ENCODE peak calls at places on chromosomes 6 and 20, in eight cellular contexts. T, Z, E, Y, U, N, X and H are unnamed samples.

GRCh38 chr20:63290677-63291472 is 2.1 kb upstream of the COL20A1 start:
- DNase-seq in T (peak; percentile 26), Z (no peak), N (peak; percentile 85), X (peak; percentile 99), U (peak; percentile 70), E (no peak), Y (peak; percentile 43), H (peak; percentile 91)

GRCh38 chr20:6122111-6122872 is 538 bp downstream of the FERMT1 start:
- DNase-seq in N (no peak), Y (no peak), T (peak; percentile 55), E (no peak), X (no peak), Z (no peak), U (peak; percentile 46), H (no peak)

GRCh38 chr20:58246346-58246745 is 17.9 kb upstream of the ANKRD60 start:
- DNase-seq in X (peak; percentile 39), U (peak; percentile 24), Z (no peak), E (peak; percentile 8), Y (no peak), T (no peak), N (no peak), H (peak; percentile 35)

GRCh38 chr6:43077981-43078411 is 1.9 kb downstream of the PTK7 start:
- DNase-seq in T (no peak), N (no peak), E (no peak), X (no peak), Y (no peak), Z (no peak), U (peak; percentile 82), H (no peak)

GRCh38 chr6:33197431-33198048 is 2.9 kb downstream of the RXRB start:
- DNase-seq in N (peak; percentile 77), Z (no peak), T (peak; percentile 52), E (peak; percentile 72), U (peak; percentile 84), Y (peak; percentile 48), X (peak; percentile 77), H (no peak)

GRCh38 chr6:63537126-63537958 is 34.9 kb upstream of the LOC128125822 start:
- DNase-seq in U (peak; percentile 26), N (no peak), E (no peak), Z (no peak), X (peak; percentile 19), T (peak; percentile 16), Y (no peak), H (no peak)

GRCh38 chr6:10278786-10279185 is 136.1 kb downstream of the TFAP2A start:
- DNase-seq in Y (no peak), X (no peak), T (no peak), E (no peak), N (no peak), Z (no peak), U (no peak), H (no peak)

GRCh38 chr6:14542670-14543366 is 425.2 kb downstream of the CD83 start:
- DNase-seq in Z (no peak), E (peak; percentile 51), T (no peak), N (no peak), X (no peak), U (peak; percentile 92), Y (no peak), H (no peak)

GRCh38 chr20:42587427-42587826 is 602.3 kb downstream of the PTPRT start:
- DNase-seq in U (no peak), Y (no peak), Z (no peak), X (no peak), E (no peak), T (no peak), N (no peak), H (no peak)

GRCh38 chr6:112153926-112154621 is 66.7 kb downstream of the FAM229B start:
- DNase-seq in X (no peak), T (no peak), N (no peak), U (peak; percentile 92), E (peak; percentile 64), Y (no peak), Z (no peak), H (no peak)

GRCh38 chr6:31881136-31881859 is 2.5 kb upstream of the SLC44A4 start:
- DNase-seq in T (no peak), X (no peak), Z (no peak), Y (no peak), N (no peak), U (no peak), E (no peak), H (no peak)

GRCh38 chr6:3997144-3997770 is 81.7 kb downstream of the FAM217A start:
- DNase-seq in U (peak; percentile 81), X (no peak), Z (no peak), Y (no peak), T (no peak), E (no peak), N (no peak), H (no peak)

GRCh38 chr6:150417899-150418824 is 49.4 kb downstream of the IYD start:
- DNase-seq in X (peak; percentile 72), Z (no peak), N (peak; percentile 77), U (peak; percentile 93), Y (peak; percentile 31), T (peak; percentile 51), E (peak; percentile 87), H (peak; percentile 23)

GRCh38 chr6:118660218-118660569 is 8.8 kb upstream of the CEP85L start:
- DNase-seq in X (no peak), E (no peak), T (peak; percentile 55), Y (peak; percentile 69), U (peak; percentile 27), Z (no peak), N (peak; percentile 74), H (no peak)

GRCh38 chr6:6659600-6660327 is 71.2 kb downstream of the LY86 start:
- DNase-seq in U (no peak), X (no peak), T (no peak), N (no peak), Z (no peak), Y (no peak), E (peak; percentile 95), H (no peak)

GRCh38 chr20:21534453-21534852 is 20.6 kb upstream of the NKX2-2 start:
- DNase-seq in E (no peak), T (peak; percentile 88), N (no peak), Z (no peak), Y (no peak), U (no peak), X (no peak), H (no peak)

GRCh38 chr6:145863988-145864616 is 49.5 kb upstream of the FBXO30 start:
- DNase-seq in E (peak; percentile 89), X (no peak), N (no peak), U (no peak), Z (no peak), T (no peak), Y (no peak), H (no peak)

GRCh38 chr6:108635505-108636226 is 74.9 kb downstream of the FOXO3 start:
- DNase-seq in U (no peak), X (no peak), T (no peak), Z (no peak), E (peak; percentile 53), Y (peak; percentile 18), N (no peak), H (no peak)

GRCh38 chr20:37364013-37364926 is 18.3 kb downstream of the SRC start:
- DNase-seq in X (no peak), Z (no peak), Y (no peak), E (no peak), U (no peak), N (no peak), T (no peak), H (no peak)

GRCh38 chr6:135537782-135538301 is 40.3 kb upstream of the AHI1 start:
- DNase-seq in Z (no peak), Y (no peak), E (no peak), N (no peak), T (no peak), X (no peak), U (peak; percentile 89), H (no peak)

GRCh38 chr6:162344935-162345599 is 382.5 kb downstream of the PRKN start:
- DNase-seq in X (no peak), Z (no peak), Y (no peak), T (no peak), N (no peak), U (peak; percentile 72), E (no peak), H (no peak)

GRCh38 chr6:165556116-165556843 is 106.8 kb downstream of the PDE10A start:
- DNase-seq in X (no peak), Y (no peak), E (no peak), Z (no peak), U (no peak), N (no peak), T (no peak), H (no peak)

GRCh38 chr6:159790947-159791598 is 806 bp downstream of the MRPL18 start:
- DNase-seq in E (peak; percentile 35), X (no peak), Y (no peak), T (no peak), Z (no peak), U (peak; percentile 20), N (no peak), H (no peak)

GRCh38 chr6:11943060-11943459 is 69.1 kb upstream of the HIVEP1 start:
- DNase-seq in T (no peak), Z (no peak), X (no peak), U (no peak), Y (no peak), N (no peak), E (no peak), H (no peak)

GRCh38 chr20:51388227-51388626 is 154.3 kb downstream of the NFATC2 start:
- DNase-seq in E (no peak), Y (no peak), T (no peak), U (peak; percentile 89), N (no peak), X (no peak), Z (no peak), H (no peak)

GRCh38 chr6:134810402-134810801 is 139.5 kb downstream of the ALDH8A1 start:
- DNase-seq in X (no peak), E (no peak), U (no peak), Y (no peak), N (no peak), T (no peak), Z (no peak), H (no peak)

GRCh38 chr6:5181494-5182287 is 79.1 kb downstream of the LYRM4 start:
- DNase-seq in Y (no peak), U (no peak), T (no peak), E (peak; percentile 12), N (no peak), Z (no peak), X (no peak), H (no peak)

GRCh38 chr20:21512634-21513180 is 1.2 kb downstream of the NKX2-2 start:
- DNase-seq in Z (no peak), E (no peak), T (no peak), U (no peak), X (no peak), N (no peak), Y (no peak), H (no peak)

GRCh38 chr20:913306-913849 is 2.8 kb downstream of the ANGPT4 start:
- DNase-seq in U (no peak), N (no peak), T (no peak), E (no peak), X (no peak), Z (no peak), Y (no peak), H (no peak)

GRCh38 chr6:24257282-24257681 is 100.6 kb downstream of the DCDC2 start:
- DNase-seq in Y (no peak), N (no peak), Z (no peak), U (no peak), T (peak; percentile 30), X (peak; percentile 34), E (no peak), H (no peak)

GRCh38 chr20:48644286-48644828 is 183.4 kb downstream of the PREX1 start:
- DNase-seq in U (no peak), E (no peak), T (no peak), Y (no peak), N (no peak), Z (no peak), X (no peak), H (no peak)

GRCh38 chr6:28710466-28711191 is 184.9 kb downstream of the GPX5 start:
- DNase-seq in X (peak; percentile 32), Y (no peak), T (peak; percentile 20), N (peak; percentile 33), Z (no peak), E (no peak), U (no peak), H (peak; percentile 28)

GRCh38 chr20:59807909-59808728 is 125.3 kb downstream of the SYCP2 start:
- DNase-seq in Y (no peak), E (no peak), T (no peak), N (no peak), U (no peak), X (no peak), Z (no peak), H (no peak)

GRCh38 chr6:118317581-118318563 is 230.2 kb upstream of the PLN start:
- DNase-seq in Z (no peak), X (no peak), T (no peak), Y (no peak), N (no peak), U (peak; percentile 46), E (no peak), H (no peak)